ENCODE peak calls at places on chromosomes 2 and 18, in seven cellular contexts. One of them, this sample, is unnamed.
A peak's percentile ranks its signal among the peaks of the same experiment; 100 is the strongest.

GRCh38 chr2:44929680-44930273 is 11.7 kb upstream of the SIX3 start:
- DNase-seq in sigmoid colon: no peak
- DNase-seq in heart right ventricle: no peak
- DNase-seq in adrenal gland: no peak
- DNase-seq in neural progenitor cell: peak; percentile 81
- DNase-seq in Peyer's patch: no peak
- DNase-seq in neuronal stem cell: no peak
- DNase-seq in this sample: no peak

GRCh38 chr18:75475228-75475627 is 47.7 kb upstream of the SMIM21 start:
- DNase-seq in sigmoid colon: no peak
- DNase-seq in heart right ventricle: no peak
- DNase-seq in adrenal gland: no peak
- DNase-seq in neural progenitor cell: no peak
- DNase-seq in Peyer's patch: no peak
- DNase-seq in neuronal stem cell: no peak
- DNase-seq in this sample: no peak

GRCh38 chr2:161386228-161386627 is 29.9 kb upstream of the TBR1 start:
- DNase-seq in sigmoid colon: no peak
- DNase-seq in heart right ventricle: no peak
- DNase-seq in adrenal gland: no peak
- DNase-seq in neural progenitor cell: no peak
- DNase-seq in Peyer's patch: no peak
- DNase-seq in neuronal stem cell: no peak
- DNase-seq in this sample: no peak

GRCh38 chr2:88416016-88416663 is 36.4 kb downstream of the FOXI3 start:
- DNase-seq in sigmoid colon: no peak
- DNase-seq in heart right ventricle: no peak
- DNase-seq in adrenal gland: no peak
- DNase-seq in neural progenitor cell: peak; percentile 13
- DNase-seq in Peyer's patch: no peak
- DNase-seq in neuronal stem cell: no peak
- DNase-seq in this sample: no peak

GRCh38 chr2:171208648-171209047 is 48.0 kb upstream of the TLK1 start:
- DNase-seq in sigmoid colon: no peak
- DNase-seq in heart right ventricle: no peak
- DNase-seq in adrenal gland: no peak
- DNase-seq in neural progenitor cell: no peak
- DNase-seq in Peyer's patch: no peak
- DNase-seq in neuronal stem cell: no peak
- DNase-seq in this sample: no peak

GRCh38 chr18:5455644-5456043 is 88.2 kb downstream of the EPB41L3 start:
- DNase-seq in sigmoid colon: no peak
- DNase-seq in heart right ventricle: no peak
- DNase-seq in adrenal gland: no peak
- DNase-seq in neural progenitor cell: no peak
- DNase-seq in Peyer's patch: no peak
- DNase-seq in neuronal stem cell: no peak
- DNase-seq in this sample: no peak

GRCh38 chr2:73071452-73072399 is at the start of gene SFXN5:
- DNase-seq in sigmoid colon: peak; percentile 98
- DNase-seq in heart right ventricle: peak; percentile 97
- DNase-seq in adrenal gland: peak; percentile 96
- DNase-seq in neural progenitor cell: peak; percentile 96
- DNase-seq in Peyer's patch: peak; percentile 97
- DNase-seq in neuronal stem cell: peak; percentile 92
- DNase-seq in this sample: peak; percentile 97

GRCh38 chr18:79062806-79063205 is 6.4 kb upstream of the ATP9B start:
- DNase-seq in sigmoid colon: no peak
- DNase-seq in heart right ventricle: no peak
- DNase-seq in adrenal gland: peak; percentile 77
- DNase-seq in neural progenitor cell: no peak
- DNase-seq in Peyer's patch: no peak
- DNase-seq in neuronal stem cell: no peak
- DNase-seq in this sample: no peak

GRCh38 chr18:519019-519879 is 18.7 kb upstream of the COLEC12 start:
- DNase-seq in sigmoid colon: peak; percentile 85
- DNase-seq in heart right ventricle: peak; percentile 62
- DNase-seq in adrenal gland: no peak
- DNase-seq in neural progenitor cell: no peak
- DNase-seq in Peyer's patch: no peak
- DNase-seq in neuronal stem cell: no peak
- DNase-seq in this sample: no peak

GRCh38 chr18:52715961-52716360 is 376.0 kb downstream of the DCC start:
- DNase-seq in sigmoid colon: no peak
- DNase-seq in heart right ventricle: no peak
- DNase-seq in adrenal gland: no peak
- DNase-seq in neural progenitor cell: no peak
- DNase-seq in Peyer's patch: no peak
- DNase-seq in neuronal stem cell: no peak
- DNase-seq in this sample: no peak

GRCh38 chr2:217840522-217840921 is 162.3 kb downstream of the TNS1 start:
- DNase-seq in sigmoid colon: no peak
- DNase-seq in heart right ventricle: no peak
- DNase-seq in adrenal gland: no peak
- DNase-seq in neural progenitor cell: no peak
- DNase-seq in Peyer's patch: no peak
- DNase-seq in neuronal stem cell: no peak
- DNase-seq in this sample: no peak
- H3K4me1 ChIP-seq in sigmoid colon: peaks cover 99% of the 10 kb centered on the region
- H3K4me1 ChIP-seq in heart right ventricle: peaks cover 98% of the 10 kb centered on the region
- H3K4me1 ChIP-seq in adrenal gland: peaks cover 70% of the 10 kb centered on the region
- H3K4me1 ChIP-seq in neural progenitor cell: peaks cover 16% of the 10 kb centered on the region
- H3K4me1 ChIP-seq in Peyer's patch: peaks cover 14% of the 10 kb centered on the region
- H3K4me1 ChIP-seq in neuronal stem cell: peaks cover 21% of the 10 kb centered on the region
- H3K4me1 ChIP-seq in this sample: no peaks in the 10 kb centered on the region

GRCh38 chr18:50313873-50314460 is 26.5 kb upstream of the CXXC1 start:
- DNase-seq in sigmoid colon: no peak
- DNase-seq in heart right ventricle: no peak
- DNase-seq in adrenal gland: no peak
- DNase-seq in neural progenitor cell: no peak
- DNase-seq in Peyer's patch: no peak
- DNase-seq in neuronal stem cell: no peak
- DNase-seq in this sample: no peak

GRCh38 chr18:50310080-50310479 is 22.6 kb upstream of the CXXC1 start:
- DNase-seq in sigmoid colon: no peak
- DNase-seq in heart right ventricle: no peak
- DNase-seq in adrenal gland: no peak
- DNase-seq in neural progenitor cell: no peak
- DNase-seq in Peyer's patch: no peak
- DNase-seq in neuronal stem cell: no peak
- DNase-seq in this sample: no peak

GRCh38 chr18:50311573-50312106 is 24.1 kb upstream of the CXXC1 start:
- DNase-seq in sigmoid colon: no peak
- DNase-seq in heart right ventricle: no peak
- DNase-seq in adrenal gland: no peak
- DNase-seq in neural progenitor cell: no peak
- DNase-seq in Peyer's patch: no peak
- DNase-seq in neuronal stem cell: no peak
- DNase-seq in this sample: no peak

GRCh38 chr18:50313031-50313607 is 25.6 kb upstream of the CXXC1 start:
- DNase-seq in sigmoid colon: no peak
- DNase-seq in heart right ventricle: no peak
- DNase-seq in adrenal gland: no peak
- DNase-seq in neural progenitor cell: no peak
- DNase-seq in Peyer's patch: no peak
- DNase-seq in neuronal stem cell: no peak
- DNase-seq in this sample: no peak

GRCh38 chr18:50312296-50313030 is 25.0 kb upstream of the CXXC1 start:
- DNase-seq in sigmoid colon: no peak
- DNase-seq in heart right ventricle: no peak
- DNase-seq in adrenal gland: no peak
- DNase-seq in neural progenitor cell: no peak
- DNase-seq in Peyer's patch: no peak
- DNase-seq in neuronal stem cell: no peak
- DNase-seq in this sample: no peak
- H3K4me1 ChIP-seq in sigmoid colon: peaks cover 6% of the 10 kb centered on the region
- H3K4me1 ChIP-seq in heart right ventricle: no peaks in the 10 kb centered on the region
- H3K4me1 ChIP-seq in adrenal gland: peaks cover 9% of the 10 kb centered on the region
- H3K4me1 ChIP-seq in neural progenitor cell: no peaks in the 10 kb centered on the region
- H3K4me1 ChIP-seq in Peyer's patch: no peaks in the 10 kb centered on the region
- H3K4me1 ChIP-seq in neuronal stem cell: no peaks in the 10 kb centered on the region
- H3K4me1 ChIP-seq in this sample: peaks cover 20% of the 10 kb centered on the region

GRCh38 chr2:10329880-10330699 is 27.4 kb downstream of the HPCAL1 start:
- DNase-seq in sigmoid colon: no peak
- DNase-seq in heart right ventricle: no peak
- DNase-seq in adrenal gland: peak; percentile 72
- DNase-seq in neural progenitor cell: no peak
- DNase-seq in Peyer's patch: peak; percentile 76
- DNase-seq in neuronal stem cell: no peak
- DNase-seq in this sample: no peak
- H3K4me1 ChIP-seq in sigmoid colon: peaks cover 47% of the 10 kb centered on the region
- H3K4me1 ChIP-seq in heart right ventricle: peaks cover 69% of the 10 kb centered on the region
- H3K4me1 ChIP-seq in adrenal gland: peaks cover 54% of the 10 kb centered on the region
- H3K4me1 ChIP-seq in neural progenitor cell: peaks cover 37% of the 10 kb centered on the region
- H3K4me1 ChIP-seq in Peyer's patch: peaks cover 73% of the 10 kb centered on the region
- H3K4me1 ChIP-seq in neuronal stem cell: peaks cover 42% of the 10 kb centered on the region
- H3K4me1 ChIP-seq in this sample: peaks cover 49% of the 10 kb centered on the region

DNA sequence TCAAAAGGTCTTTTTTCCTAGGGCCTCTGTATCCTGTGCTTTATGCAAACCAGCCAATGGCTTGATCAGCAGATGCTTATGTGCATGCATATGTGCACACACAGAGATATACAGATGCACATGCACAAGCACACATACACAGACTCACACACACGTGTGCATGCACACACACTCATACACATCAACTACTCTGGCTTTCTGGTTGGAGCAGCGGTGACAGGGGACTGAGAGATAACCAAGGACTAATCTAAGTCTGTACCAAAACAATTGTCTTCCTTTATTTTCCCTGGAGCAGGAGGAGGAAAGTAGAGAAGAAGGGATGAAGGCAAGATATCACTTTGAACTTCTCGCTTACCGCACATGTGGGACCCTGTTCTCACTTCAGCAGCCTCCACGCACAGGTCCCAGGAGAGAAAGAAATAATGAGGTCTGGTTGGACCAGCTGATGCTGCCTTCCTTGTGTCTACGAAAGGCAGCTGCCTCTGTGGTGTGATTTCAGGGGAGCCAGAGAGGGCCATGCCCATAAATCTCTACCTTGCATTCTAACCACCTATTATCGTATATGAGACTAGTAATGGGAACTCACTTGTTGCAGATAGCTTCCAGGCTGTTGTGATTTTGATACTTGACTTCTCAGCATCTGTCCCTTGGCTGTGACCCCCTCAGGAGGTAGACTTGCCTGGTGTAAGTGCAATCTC is 338.0 kb downstream of the EN1 start:
- DNase-seq in sigmoid colon: no peak
- DNase-seq in heart right ventricle: no peak
- DNase-seq in adrenal gland: no peak
- DNase-seq in neural progenitor cell: no peak
- DNase-seq in Peyer's patch: no peak
- DNase-seq in neuronal stem cell: no peak
- DNase-seq in this sample: no peak
- H3K4me1 ChIP-seq in sigmoid colon: no peaks in the 10 kb centered on the region
- H3K4me1 ChIP-seq in heart right ventricle: no peaks in the 10 kb centered on the region
- H3K4me1 ChIP-seq in adrenal gland: no peaks in the 10 kb centered on the region
- H3K4me1 ChIP-seq in neural progenitor cell: no peaks in the 10 kb centered on the region
- H3K4me1 ChIP-seq in Peyer's patch: no peaks in the 10 kb centered on the region
- H3K4me1 ChIP-seq in neuronal stem cell: no peaks in the 10 kb centered on the region
- H3K4me1 ChIP-seq in this sample: no peaks in the 10 kb centered on the region

GRCh38 chr2:12816379-12817306 is 99.9 kb downstream of the TRIB2 start:
- DNase-seq in sigmoid colon: no peak
- DNase-seq in heart right ventricle: no peak
- DNase-seq in adrenal gland: no peak
- DNase-seq in neural progenitor cell: no peak
- DNase-seq in Peyer's patch: no peak
- DNase-seq in neuronal stem cell: no peak
- DNase-seq in this sample: no peak
- H3K4me1 ChIP-seq in sigmoid colon: peaks cover 15% of the 10 kb centered on the region
- H3K4me1 ChIP-seq in heart right ventricle: peaks cover 26% of the 10 kb centered on the region
- H3K4me1 ChIP-seq in adrenal gland: peaks cover 30% of the 10 kb centered on the region
- H3K4me1 ChIP-seq in neural progenitor cell: no peaks in the 10 kb centered on the region
- H3K4me1 ChIP-seq in Peyer's patch: no peaks in the 10 kb centered on the region
- H3K4me1 ChIP-seq in neuronal stem cell: no peaks in the 10 kb centered on the region
- H3K4me1 ChIP-seq in this sample: peaks cover 12% of the 10 kb centered on the region

GRCh38 chr2:201858781-201859180 is 52.4 kb downstream of the CDK15 start:
- DNase-seq in sigmoid colon: peak; percentile 87
- DNase-seq in heart right ventricle: no peak
- DNase-seq in adrenal gland: no peak
- DNase-seq in neural progenitor cell: peak; percentile 86
- DNase-seq in Peyer's patch: no peak
- DNase-seq in neuronal stem cell: no peak
- DNase-seq in this sample: no peak

GRCh38 chr2:201858267-201858666 is 51.9 kb downstream of the CDK15 start:
- DNase-seq in sigmoid colon: no peak
- DNase-seq in heart right ventricle: no peak
- DNase-seq in adrenal gland: no peak
- DNase-seq in neural progenitor cell: no peak
- DNase-seq in Peyer's patch: no peak
- DNase-seq in neuronal stem cell: no peak
- DNase-seq in this sample: no peak

GRCh38 chr2:201856561-201856960 is 50.2 kb downstream of the CDK15 start:
- DNase-seq in sigmoid colon: no peak
- DNase-seq in heart right ventricle: no peak
- DNase-seq in adrenal gland: no peak
- DNase-seq in neural progenitor cell: no peak
- DNase-seq in Peyer's patch: no peak
- DNase-seq in neuronal stem cell: no peak
- DNase-seq in this sample: no peak

GRCh38 chr2:201855356-201855755 is 49.0 kb downstream of the CDK15 start:
- DNase-seq in sigmoid colon: no peak
- DNase-seq in heart right ventricle: no peak
- DNase-seq in adrenal gland: no peak
- DNase-seq in neural progenitor cell: no peak
- DNase-seq in Peyer's patch: no peak
- DNase-seq in neuronal stem cell: no peak
- DNase-seq in this sample: no peak

DNA sequence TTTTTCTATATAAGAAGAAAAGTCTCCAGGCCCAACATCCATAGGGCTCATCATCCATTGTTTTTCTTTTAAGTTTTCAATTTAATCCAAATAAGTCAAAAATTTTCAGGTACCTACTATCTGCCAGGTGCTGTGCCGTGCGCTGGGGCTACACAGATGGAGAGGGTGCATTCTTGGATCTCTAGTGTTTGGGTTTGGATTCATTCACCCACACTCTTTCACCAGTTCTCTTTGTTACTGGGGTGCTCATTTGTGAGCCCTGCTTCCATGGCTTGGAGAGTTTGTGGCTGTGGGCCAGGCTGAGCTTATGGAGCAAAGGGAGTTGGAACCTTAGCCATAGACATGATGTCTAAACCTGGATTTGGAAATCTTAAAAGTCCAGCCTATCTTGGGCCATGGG is 51.0 kb downstream of the CDK15 start:
- DNase-seq in sigmoid colon: no peak
- DNase-seq in heart right ventricle: no peak
- DNase-seq in adrenal gland: no peak
- DNase-seq in neural progenitor cell: no peak
- DNase-seq in Peyer's patch: no peak
- DNase-seq in neuronal stem cell: no peak
- DNase-seq in this sample: no peak
- H3K4me1 ChIP-seq in sigmoid colon: peaks cover 13% of the 10 kb centered on the region
- H3K4me1 ChIP-seq in heart right ventricle: peaks cover 6% of the 10 kb centered on the region
- H3K4me1 ChIP-seq in adrenal gland: peaks cover 9% of the 10 kb centered on the region
- H3K4me1 ChIP-seq in neural progenitor cell: peaks cover 71% of the 10 kb centered on the region
- H3K4me1 ChIP-seq in Peyer's patch: peaks cover 7% of the 10 kb centered on the region
- H3K4me1 ChIP-seq in neuronal stem cell: peaks cover 12% of the 10 kb centered on the region
- H3K4me1 ChIP-seq in this sample: peaks cover 18% of the 10 kb centered on the region

This sample was measured in spleen.